ENCODE peak calls at places on chromosomes 4 and X, in eight cellular contexts. Y is AG08395, K is NAMALWA, B is endothelial cell of umbilical vein, P is neuronal stem cell, H is SK-N-SH, A is lower leg skin, F is NCI-H2171. G is an unnamed sample.

GRCh38 chr4:29423836-29424721 is 1296.1 kb upstream of the PCDH7 start:
- DNase-seq in Y (peak), K (no peak), B (peak), P (no peak), H (no peak), A (no peak), F (no peak), G (no peak)

GRCh38 chr4:61889117-61889516 is 689.0 kb downstream of the ADGRL3 start:
- DNase-seq in Y (no peak), K (no peak), B (no peak), P (no peak), H (no peak), A (no peak), F (no peak), G (no peak)

GRCh38 chr4:126541820-126542219 is 1090.9 kb upstream of the INTU start:
- DNase-seq in Y (no peak), K (no peak), B (no peak), P (no peak), H (no peak), A (no peak), F (peak), G (no peak)

GRCh38 chr4:48254381-48255072 is 15.1 kb downstream of the TEC start:
- DNase-seq in Y (peak), K (no peak), B (no peak), P (no peak), H (no peak), A (no peak), F (no peak), G (no peak)

GRCh38 chr4:20532871-20533870 is 167.1 kb upstream of the PACRGL start:
- DNase-seq in Y (peak), K (no peak), B (no peak), P (no peak), H (no peak), A (no peak), F (no peak), G (no peak)

GRCh38 chr4:147318581-147318980 is 162.3 kb upstream of the EDNRA start:
- DNase-seq in Y (peak), K (no peak), B (no peak), P (no peak), H (no peak), A (no peak), F (no peak), G (no peak)

GRCh38 chr4:88477229-88477860 is 20.4 kb downstream of the HERC5 start:
- DNase-seq in Y (no peak), K (no peak), B (no peak), P (no peak), H (no peak), A (no peak), F (no peak), G (no peak)

GRCh38 chrX:15948318-15948660 is 93.7 kb upstream of the AP1S2 start:
- DNase-seq in Y (no peak), K (no peak), B (no peak), P (no peak), H (no peak), A (no peak), F (no peak), G (no peak)

GRCh38 chr4:147768113-147768512 is 36.2 kb downstream of the ARHGAP10 start:
- DNase-seq in Y (peak), K (no peak), B (peak), P (no peak), H (no peak), A (no peak), F (no peak), G (peak)

GRCh38 chrX:11129546-11129945 is 18.4 kb downstream of the HCCS start:
- DNase-seq in Y (no peak), K (no peak), B (no peak), P (no peak), H (no peak), A (no peak), F (peak), G (no peak)

GRCh38 chr4:143025111-143025704 is 159.5 kb upstream of the USP38 start:
- DNase-seq in Y (no peak), K (peak), B (no peak), P (no peak), H (no peak), A (no peak), F (no peak), G (peak)

GRCh38 chr4:3035249-3035648 is 39.1 kb downstream of the HTT-AS start:
- DNase-seq in Y (no peak), K (no peak), B (no peak), P (no peak), H (no peak), A (no peak), F (no peak), G (no peak)

GRCh38 chr4:102345795-102346100 is 466 bp upstream of the SLC39A8 start:
- DNase-seq in Y (no peak), K (no peak), B (no peak), P (no peak), H (peak), A (no peak), F (no peak), G (no peak)

GRCh38 chr4:4859799-4860380 is 425 bp downstream of the MSX1 start:
- DNase-seq in Y (no peak), K (no peak), B (peak), P (no peak), H (peak), A (no peak), F (no peak), G (peak)

GRCh38 chr4:181138116-181138515 is 1105.1 kb upstream of the TENM3 start:
- DNase-seq in Y (no peak), K (no peak), B (no peak), P (no peak), H (no peak), A (no peak), F (no peak), G (no peak)

GRCh38 chrX:150984164-150984824 is 1.2 kb downstream of the HMGB3 start:
- DNase-seq in Y (no peak), K (no peak), B (no peak), P (peak), H (peak), A (no peak), F (no peak), G (peak)

GRCh38 chrX:11100281-11101035 is 10.7 kb upstream of the HCCS start:
- DNase-seq in Y (peak), K (peak), B (peak), P (peak), H (peak), A (no peak), F (peak), G (peak)

GRCh38 chr4:100462206-100462605 is 55.6 kb downstream of the EMCN start:
- DNase-seq in Y (no peak), K (no peak), B (no peak), P (no peak), H (no peak), A (no peak), F (no peak), G (no peak)

GRCh38 chrX:102968216-102968615 is 31.1 kb downstream of the RAB40AL start:
- DNase-seq in Y (no peak), K (no peak), B (no peak), P (no peak), H (no peak), A (no peak), F (no peak), G (no peak)

GRCh38 chrX:74492720-74493201 is 71.5 kb downstream of the SLC16A2 start:
- DNase-seq in Y (no peak), K (peak), B (no peak), P (peak), H (peak), A (no peak), F (peak), G (peak)

GRCh38 chrX:95764972-95765451 is 919.6 kb upstream of the DIAPH2 start:
- DNase-seq in Y (peak), K (peak), B (peak), P (peak), H (peak), A (no peak), F (no peak), G (peak)

GRCh38 chr4:106334732-106335131 is 18.4 kb downstream of the AIMP1 start:
- DNase-seq in Y (no peak), K (no peak), B (no peak), P (no peak), H (no peak), A (no peak), F (no peak), G (no peak)

GRCh38 chrX:39896951-39897740 is 200.6 kb downstream of the BCOR start:
- DNase-seq in Y (peak), K (no peak), B (no peak), P (peak), H (no peak), A (no peak), F (no peak), G (peak)

GRCh38 chr4:33722800-33723511 is 2521.4 kb downstream of the ARAP2 start:
- DNase-seq in Y (peak), K (no peak), B (no peak), P (no peak), H (peak), A (no peak), F (no peak), G (no peak)